ENCODE peak calls at places on chromosomes 6 and 20, in ten cellular contexts. M, H, X, D, C, E, B, U, P and Y are unnamed samples.
A peak's percentile ranks its signal among the peaks of the same experiment; 100 is the strongest.

GRCh38 chr6:47496935-47497579 is 19.5 kb downstream of the CD2AP start:
- DNase-seq in M (no peak), H (no peak), X (no peak), D (no peak), C (no peak), E (no peak), B (no peak), U (no peak), P (no peak), Y (no peak)

GRCh38 chr6:89887452-89888137 is 6.7 kb upstream of the GJA10 start:
- DNase-seq in M (peak; percentile 4), H (no peak), X (no peak), D (no peak), C (no peak), E (peak; percentile 15), B (no peak), U (no peak), P (no peak), Y (peak; percentile 60)

GRCh38 chr20:44959082-44959895 is 908 bp downstream of the TOMM34 start:
- DNase-seq in M (peak; percentile 79), H (no peak), X (peak; percentile 49), D (peak; percentile 22), C (no peak), E (peak; percentile 67), B (peak; percentile 86), U (peak; percentile 76), P (no peak), Y (peak; percentile 67)

GRCh38 chr6:113432729-113433505 is 424.2 kb upstream of the MARCKS start:
- DNase-seq in M (no peak), H (no peak), X (peak; percentile 21), D (no peak), C (no peak), E (no peak), B (peak; percentile 41), U (no peak), P (no peak), Y (no peak)

GRCh38 chr20:33893314-33893713 is 82.2 kb downstream of the CHMP4B start:
- DNase-seq in M (peak; percentile 90), H (no peak), X (no peak), D (no peak), C (no peak), E (no peak), B (peak; percentile 90), U (no peak), P (no peak), Y (no peak)

GRCh38 chr6:147614501-147614900 is 106.0 kb downstream of the SAMD5 start:
- DNase-seq in M (peak; percentile 54), H (no peak), X (no peak), D (no peak), C (no peak), E (no peak), B (peak; percentile 43), U (no peak), P (no peak), Y (no peak)

GRCh38 chr20:33645072-33645358 is 17.1 kb upstream of the C20orf144 start:
- DNase-seq in M (no peak), H (no peak), X (no peak), D (no peak), C (no peak), E (no peak), B (no peak), U (no peak), P (no peak), Y (no peak)

GRCh38 chr20:51511861-51512619 is 30.5 kb downstream of the NFATC2 start:
- DNase-seq in M (no peak), H (no peak), X (no peak), D (no peak), C (no peak), E (no peak), B (no peak), U (no peak), P (no peak), Y (no peak)

GRCh38 chr6:76124010-76124409 is 51.5 kb upstream of the IMPG1 start:
- DNase-seq in M (no peak), H (no peak), X (no peak), D (peak; percentile 86), C (no peak), E (no peak), B (no peak), U (no peak), P (no peak), Y (no peak)

GRCh38 chr6:46291880-46292279 is 121.1 kb upstream of the ENPP5 start:
- DNase-seq in M (no peak), H (no peak), X (no peak), D (no peak), C (no peak), E (no peak), B (no peak), U (no peak), P (no peak), Y (no peak)

GRCh38 chr6:44002071-44002590 is 125.1 kb downstream of the MRPL14 start:
- DNase-seq in M (no peak), H (peak; percentile 34), X (no peak), D (peak; percentile 78), C (no peak), E (no peak), B (no peak), U (no peak), P (no peak), Y (peak; percentile 98)

GRCh38 chr6:19866900-19867627 is 29.9 kb downstream of the ID4 start:
- DNase-seq in M (peak; percentile 84), H (no peak), X (peak; percentile 34), D (no peak), C (no peak), E (no peak), B (peak; percentile 55), U (no peak), P (no peak), Y (no peak)

DNA sequence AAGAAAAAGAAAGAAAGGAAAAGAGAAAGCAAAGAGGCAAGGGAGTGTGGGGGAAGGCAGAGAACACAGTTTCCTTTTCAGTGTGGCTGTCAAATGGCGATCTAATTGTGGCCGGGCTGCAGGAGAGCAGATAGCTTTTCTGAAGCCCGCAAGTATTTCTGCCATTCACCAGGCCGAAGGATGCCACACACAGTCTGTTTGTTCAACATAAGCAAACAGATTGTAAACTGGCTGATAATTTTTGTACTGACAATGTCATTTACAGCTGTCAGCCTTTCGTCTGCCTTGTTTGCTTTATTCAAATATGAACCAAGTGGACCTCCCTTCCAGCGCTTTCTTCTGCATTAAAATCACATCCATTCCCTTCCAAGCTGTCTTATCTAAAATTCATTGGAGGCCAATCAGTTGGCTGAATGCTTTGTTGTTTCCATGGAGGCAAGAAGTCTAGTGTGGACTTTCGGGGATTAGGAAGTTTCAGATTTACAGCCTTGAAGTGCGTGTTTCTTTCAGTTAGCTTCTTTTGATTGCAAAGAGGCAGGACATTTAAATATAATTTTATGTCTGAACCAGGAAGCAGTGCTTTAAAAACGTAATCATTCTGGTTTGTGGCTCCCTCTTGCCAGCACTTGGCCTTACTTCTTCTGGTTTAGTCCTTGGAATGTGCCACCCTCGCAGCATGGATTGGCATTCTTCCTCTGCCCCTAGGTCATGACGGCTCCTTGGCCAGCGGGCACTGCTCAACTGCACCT is 180.3 kb downstream of the FOXA2 start:
- DNase-seq in M (no peak), H (no peak), X (peak; percentile 89), D (peak; percentile 38), C (no peak), E (no peak), B (no peak), U (no peak), P (no peak), Y (no peak)
- H3K4me3 ChIP-seq in M (no peak overlapping the region), H (peak overlapping the region; percentile 68), X (peak overlapping the region; percentile 36), D (no peak overlapping the region), C (peak overlapping the region; percentile 44), E (no peak overlapping the region), B (no peak overlapping the region), U (no peak overlapping the region), P (peak overlapping the region; percentile 10), Y (peak overlapping the region; percentile 69)

DNA sequence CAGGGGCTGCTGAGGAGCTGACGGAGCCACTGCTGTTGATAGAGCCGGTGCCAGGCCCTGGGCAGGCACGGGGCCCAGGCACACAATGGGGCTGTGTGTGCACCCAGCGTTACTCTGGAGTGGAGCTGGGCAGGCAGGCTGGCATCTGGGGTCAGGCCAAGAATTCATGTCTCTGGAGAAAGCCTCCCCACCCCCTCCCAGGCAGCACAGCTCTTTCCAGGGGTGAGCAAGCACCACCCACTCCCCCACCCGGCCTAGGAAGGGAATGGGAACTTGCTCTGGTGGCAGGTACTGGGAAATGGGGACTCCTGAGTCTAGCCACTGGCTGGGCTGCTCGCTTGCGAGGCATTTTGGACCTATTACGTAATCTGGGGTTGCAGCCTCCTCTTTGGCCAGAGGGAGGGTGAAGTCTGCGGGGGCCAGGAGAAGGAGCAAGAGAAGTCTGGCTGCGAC is 22.7 kb downstream of the TFEB start:
- DNase-seq in M (peak; percentile 51), H (peak; percentile 87), X (no peak), D (peak; percentile 86), C (peak; percentile 96), E (no peak), B (no peak), U (no peak), P (peak; percentile 77), Y (no peak)
- H3K27ac ChIP-seq in M (no peak overlapping the region), H (peak overlapping the region; percentile 12), X (no peak overlapping the region), D (peak overlapping the region; percentile 80), C (peak overlapping the region; percentile 99), E (no peak overlapping the region), B (no peak overlapping the region), U (no peak overlapping the region), P (peak overlapping the region; percentile 89), Y (no peak overlapping the region)

GRCh38 chr6:139392834-139393233 is 18.4 kb upstream of the CITED2 start:
- DNase-seq in M (peak; percentile 76), H (no peak), X (no peak), D (no peak), C (no peak), E (no peak), B (peak; percentile 73), U (no peak), P (no peak), Y (no peak)
- H3K4me3 ChIP-seq in M (no peak overlapping the region), H (no peak overlapping the region), X (no peak overlapping the region), D (no peak overlapping the region), C (no peak overlapping the region), E (no peak overlapping the region), B (no peak overlapping the region), U (no peak overlapping the region), P (no peak overlapping the region), Y (no peak overlapping the region)

GRCh38 chr20:47857994-47858557 is 72.8 kb upstream of the SULF2 start:
- DNase-seq in M (peak; percentile 81), H (peak; percentile 59), X (no peak), D (no peak), C (no peak), E (no peak), B (no peak), U (peak; percentile 38), P (no peak), Y (no peak)
- H3K27ac ChIP-seq in M (no peak overlapping the region), H (peak overlapping the region; percentile 29), X (no peak overlapping the region), D (no peak overlapping the region), C (no peak overlapping the region), E (no peak overlapping the region), B (no peak overlapping the region), U (no peak overlapping the region), P (peak overlapping the region; percentile 54), Y (peak overlapping the region; percentile 30)

DNA sequence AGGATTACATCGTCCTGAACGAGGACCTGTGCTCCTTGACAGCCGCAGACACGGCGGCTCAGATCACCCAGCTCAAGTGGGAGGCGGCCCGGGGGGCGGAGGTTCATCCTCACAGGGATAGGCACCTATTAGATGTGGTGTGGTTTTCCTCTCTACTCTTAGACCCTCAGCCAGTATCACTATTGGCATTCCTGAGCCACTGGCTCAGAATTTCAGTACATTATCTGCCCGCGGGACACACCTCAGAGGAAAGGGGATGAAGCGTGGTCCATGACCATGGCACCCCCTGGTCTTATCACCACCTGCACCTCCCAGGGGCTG is 34.6 kb upstream of the HLA-G start:
- DNase-seq in M (no peak), H (no peak), X (no peak), D (no peak), C (no peak), E (no peak), B (no peak), U (no peak), P (no peak), Y (no peak)
- H3K4me3 ChIP-seq in M (peak overlapping the region; percentile 6), H (peak overlapping the region; percentile 54), X (no peak overlapping the region), D (peak overlapping the region; percentile 73), C (peak overlapping the region; percentile 74), E (peak overlapping the region; percentile 13), B (no peak overlapping the region), U (no peak overlapping the region), P (peak overlapping the region; percentile 62), Y (no peak overlapping the region)